ENCODE peak calls at places on chromosome 15, in five cellular contexts. One of them, this sample, is unnamed.
A peak's percentile ranks its signal among the peaks of the same experiment; 100 is the strongest.

GRCh38 chr15:96047255-96047931 is 283.1 kb upstream of the NR2F2 start:
- DNase-seq in transverse colon: no peak
- DNase-seq in ovary: no peak
- DNase-seq in breast epithelium: no peak
- DNase-seq in HepG2: no peak
- DNase-seq in this sample: no peak

GRCh38 chr15:79023918-79024317 is 66.7 kb downstream of the RASGRF1 start:
- DNase-seq in breast epithelium: no peak
- DNase-seq in ovary: no peak
- DNase-seq in HepG2: no peak
- DNase-seq in transverse colon: no peak
- DNase-seq in this sample: no peak

GRCh38 chr15:30929064-30929669 is 25.5 kb downstream of the FAN1 start:
- DNase-seq in ovary: no peak
- DNase-seq in HepG2: no peak
- DNase-seq in breast epithelium: no peak
- DNase-seq in transverse colon: no peak
- DNase-seq in this sample: no peak

GRCh38 chr15:89672221-89673161 is 6.7 kb downstream of the PLIN1 start:
- DNase-seq in breast epithelium: no peak
- DNase-seq in HepG2: no peak
- DNase-seq in ovary: peak; percentile 69
- DNase-seq in transverse colon: no peak
- DNase-seq in this sample: no peak

GRCh38 chr15:96342611-96343528 is 12.4 kb downstream of the NR2F2 start:
- DNase-seq in transverse colon: no peak
- DNase-seq in breast epithelium: no peak
- DNase-seq in ovary: peak; percentile 66
- DNase-seq in HepG2: no peak
- DNase-seq in this sample: no peak

GRCh38 chr15:73584699-73585420 is 48.3 kb downstream of the NPTN start:
- DNase-seq in ovary: no peak
- DNase-seq in HepG2: no peak
- DNase-seq in breast epithelium: no peak
- DNase-seq in transverse colon: no peak
- DNase-seq in this sample: no peak

GRCh38 chr15:73021139-73021621 is 31.1 kb upstream of the NEO1 start:
- DNase-seq in breast epithelium: no peak
- DNase-seq in ovary: no peak
- DNase-seq in HepG2: no peak
- DNase-seq in transverse colon: no peak
- DNase-seq in this sample: no peak

GRCh38 chr15:63015618-63016017 is 26.9 kb upstream of the TPM1 start:
- DNase-seq in transverse colon: no peak
- DNase-seq in HepG2: no peak
- DNase-seq in ovary: no peak
- DNase-seq in breast epithelium: no peak
- DNase-seq in this sample: no peak

GRCh38 chr15:81001180-81002003 is 669 bp downstream of the TLNRD1 start:
- DNase-seq in HepG2: no peak
- DNase-seq in breast epithelium: peak; percentile 58
- DNase-seq in ovary: peak; percentile 52
- DNase-seq in transverse colon: peak; percentile 73
- DNase-seq in this sample: peak; percentile 42

GRCh38 chr15:25094519-25094918 is 139.7 kb downstream of the SNRPN start:
- DNase-seq in ovary: no peak
- DNase-seq in breast epithelium: no peak
- DNase-seq in HepG2: no peak
- DNase-seq in transverse colon: no peak
- DNase-seq in this sample: no peak

GRCh38 chr15:96160800-96161199 is 169.7 kb upstream of the NR2F2 start:
- DNase-seq in transverse colon: no peak
- DNase-seq in breast epithelium: no peak
- DNase-seq in ovary: no peak
- DNase-seq in HepG2: no peak
- DNase-seq in this sample: no peak

GRCh38 chr15:55535436-55535835 is 27.4 kb upstream of the DNAAF4 start:
- DNase-seq in transverse colon: no peak
- DNase-seq in ovary: no peak
- DNase-seq in breast epithelium: no peak
- DNase-seq in HepG2: no peak
- DNase-seq in this sample: no peak

GRCh38 chr15:76286231-76286879 is 24.9 kb downstream of the ETFA start:
- DNase-seq in breast epithelium: no peak
- DNase-seq in HepG2: no peak
- DNase-seq in ovary: no peak
- DNase-seq in transverse colon: no peak
- DNase-seq in this sample: peak; percentile 14

GRCh38 chr15:63374686-63375520 is 6.7 kb downstream of the CA12 start:
- DNase-seq in breast epithelium: no peak
- DNase-seq in HepG2: no peak
- DNase-seq in ovary: no peak
- DNase-seq in transverse colon: no peak
- DNase-seq in this sample: no peak

GRCh38 chr15:31216210-31216911 is 110.3 kb upstream of the KLF13 start:
- DNase-seq in HepG2: peak; percentile 83
- DNase-seq in ovary: peak; percentile 85
- DNase-seq in transverse colon: peak; percentile 96
- DNase-seq in breast epithelium: peak; percentile 81
- DNase-seq in this sample: peak; percentile 78

GRCh38 chr15:34161329-34161953 is 48.5 kb downstream of the KATNBL1 start:
- DNase-seq in breast epithelium: no peak
- DNase-seq in HepG2: no peak
- DNase-seq in transverse colon: no peak
- DNase-seq in ovary: no peak
- DNase-seq in this sample: no peak

GRCh38 chr15:77097921-77098320 is 27.0 kb upstream of the TSPAN3 start:
- DNase-seq in breast epithelium: no peak
- DNase-seq in ovary: no peak
- DNase-seq in transverse colon: no peak
- DNase-seq in HepG2: no peak
- DNase-seq in this sample: no peak

GRCh38 chr15:78308422-78309021 is 9.1 kb upstream of the SKIC8 start:
- DNase-seq in ovary: peak; percentile 35
- DNase-seq in breast epithelium: no peak
- DNase-seq in transverse colon: peak; percentile 81
- DNase-seq in HepG2: peak; percentile 41
- DNase-seq in this sample: peak; percentile 53

GRCh38 chr15:93485922-93486327 is 396.9 kb upstream of the RGMA start:
- DNase-seq in ovary: peak; percentile 48
- DNase-seq in breast epithelium: no peak
- DNase-seq in transverse colon: no peak
- DNase-seq in HepG2: no peak
- DNase-seq in this sample: no peak

GRCh38 chr15:73955326-73955725 is 29.1 kb downstream of the LOXL1 start:
- DNase-seq in breast epithelium: peak; percentile 24
- DNase-seq in transverse colon: no peak
- DNase-seq in HepG2: no peak
- DNase-seq in ovary: no peak
- DNase-seq in this sample: no peak

GRCh38 chr15:94287794-94288246 is 56.5 kb downstream of the MCTP2 start:
- DNase-seq in transverse colon: peak; percentile 43
- DNase-seq in ovary: no peak
- DNase-seq in HepG2: no peak
- DNase-seq in breast epithelium: no peak
- DNase-seq in this sample: no peak

GRCh38 chr15:99390667-99391066 is 139.4 kb downstream of the LRRC28 start:
- DNase-seq in breast epithelium: no peak
- DNase-seq in HepG2: peak; percentile 27
- DNase-seq in transverse colon: no peak
- DNase-seq in ovary: no peak
- DNase-seq in this sample: no peak

GRCh38 chr15:91706366-91707032 is 147.0 kb upstream of the SLCO3A1 start:
- DNase-seq in transverse colon: peak; percentile 79
- DNase-seq in ovary: peak; percentile 76
- DNase-seq in breast epithelium: peak; percentile 68
- DNase-seq in HepG2: peak; percentile 38
- DNase-seq in this sample: no peak

GRCh38 chr15:38070778-38071177 is 136.3 kb downstream of the TMCO5A start:
- DNase-seq in HepG2: no peak
- DNase-seq in ovary: no peak
- DNase-seq in transverse colon: no peak
- DNase-seq in breast epithelium: no peak
- DNase-seq in this sample: no peak

GRCh38 chr15:86629409-86629808 is 549.7 kb downstream of the AGBL1 start:
- DNase-seq in HepG2: no peak
- DNase-seq in breast epithelium: no peak
- DNase-seq in ovary: no peak
- DNase-seq in transverse colon: no peak
- DNase-seq in this sample: no peak

GRCh38 chr15:33846151-33846550 is 122.1 kb upstream of the CHRM5 start:
- DNase-seq in transverse colon: no peak
- DNase-seq in breast epithelium: no peak
- DNase-seq in HepG2: no peak
- DNase-seq in ovary: no peak
- DNase-seq in this sample: no peak

GRCh38 chr15:96338772-96339661 is 8.5 kb downstream of the NR2F2 start:
- DNase-seq in HepG2: peak; percentile 89
- DNase-seq in transverse colon: no peak
- DNase-seq in ovary: no peak
- DNase-seq in breast epithelium: no peak
- DNase-seq in this sample: no peak

GRCh38 chr15:96158938-96159337 is 171.6 kb upstream of the NR2F2 start:
- DNase-seq in transverse colon: no peak
- DNase-seq in ovary: peak; percentile 40
- DNase-seq in breast epithelium: no peak
- DNase-seq in HepG2: peak; percentile 30
- DNase-seq in this sample: no peak

DNA sequence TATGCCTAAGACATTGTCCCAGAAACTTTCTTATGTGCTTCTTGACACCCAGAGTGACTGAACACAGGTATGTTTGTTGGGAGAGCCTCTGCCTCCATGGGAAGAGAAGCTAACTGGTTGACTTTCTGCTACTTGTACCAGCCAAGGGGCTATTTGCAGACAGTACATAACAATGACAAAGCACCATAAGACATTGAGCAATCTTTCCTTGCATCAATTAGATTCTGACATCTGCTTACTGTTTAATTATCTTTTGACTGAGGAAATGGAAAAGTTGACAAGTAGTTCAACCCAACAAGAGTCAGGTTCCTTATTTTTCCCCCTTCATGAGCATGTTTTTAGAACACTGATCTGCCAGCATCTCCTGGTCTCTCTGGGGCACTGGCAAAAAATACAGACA is 157.6 kb downstream of the RPLP1 start:
- DNase-seq in breast epithelium: no peak
- DNase-seq in HepG2: no peak
- DNase-seq in transverse colon: no peak
- DNase-seq in ovary: no peak
- DNase-seq in this sample: no peak
- TF ChIP-seq POLR2A in breast epithelium: no peak
- TF ChIP-seq POLR2A in HepG2: no peak
- TF ChIP-seq POLR2A in transverse colon: no peak
- TF ChIP-seq POLR2A in ovary: no peak
- TF ChIP-seq POLR2A in this sample: no peak

GRCh38 chr15:65791335-65792129 is 561 bp downstream of the DENND4A start:
- DNase-seq in ovary: peak; percentile 82
- DNase-seq in HepG2: peak; percentile 65
- DNase-seq in transverse colon: peak; percentile 67
- DNase-seq in breast epithelium: peak; percentile 67
- DNase-seq in this sample: no peak
- TF ChIP-seq POLR2A in ovary: no peak
- TF ChIP-seq POLR2A in HepG2: no peak
- TF ChIP-seq POLR2A in transverse colon: no peak
- TF ChIP-seq POLR2A in breast epithelium: no peak
- TF ChIP-seq POLR2A in this sample: no peak

GRCh38 chr15:39580117-39580629 is 706 bp upstream of the THBS1 start:
- DNase-seq in ovary: peak; percentile 97
- DNase-seq in breast epithelium: peak; percentile 93
- DNase-seq in transverse colon: peak; percentile 95
- DNase-seq in HepG2: peak; percentile 81
- DNase-seq in this sample: peak; percentile 82

GRCh38 chr15:39582286-39582976 is 1.6 kb downstream of the THBS1 start:
- DNase-seq in ovary: peak; percentile 70
- DNase-seq in HepG2: no peak
- DNase-seq in breast epithelium: no peak
- DNase-seq in transverse colon: peak; percentile 57
- DNase-seq in this sample: no peak

GRCh38 chr15:39579487-39580116 is 1.3 kb upstream of the THBS1 start:
- DNase-seq in HepG2: peak; percentile 88
- DNase-seq in breast epithelium: peak; percentile 66
- DNase-seq in transverse colon: peak; percentile 49
- DNase-seq in ovary: peak; percentile 67
- DNase-seq in this sample: no peak

GRCh38 chr15:39581501-39582285 is 814 bp downstream of the THBS1 start:
- DNase-seq in ovary: peak; percentile 72
- DNase-seq in breast epithelium: peak; percentile 71
- DNase-seq in HepG2: peak; percentile 78
- DNase-seq in transverse colon: peak; percentile 82
- DNase-seq in this sample: peak; percentile 11

DNA sequence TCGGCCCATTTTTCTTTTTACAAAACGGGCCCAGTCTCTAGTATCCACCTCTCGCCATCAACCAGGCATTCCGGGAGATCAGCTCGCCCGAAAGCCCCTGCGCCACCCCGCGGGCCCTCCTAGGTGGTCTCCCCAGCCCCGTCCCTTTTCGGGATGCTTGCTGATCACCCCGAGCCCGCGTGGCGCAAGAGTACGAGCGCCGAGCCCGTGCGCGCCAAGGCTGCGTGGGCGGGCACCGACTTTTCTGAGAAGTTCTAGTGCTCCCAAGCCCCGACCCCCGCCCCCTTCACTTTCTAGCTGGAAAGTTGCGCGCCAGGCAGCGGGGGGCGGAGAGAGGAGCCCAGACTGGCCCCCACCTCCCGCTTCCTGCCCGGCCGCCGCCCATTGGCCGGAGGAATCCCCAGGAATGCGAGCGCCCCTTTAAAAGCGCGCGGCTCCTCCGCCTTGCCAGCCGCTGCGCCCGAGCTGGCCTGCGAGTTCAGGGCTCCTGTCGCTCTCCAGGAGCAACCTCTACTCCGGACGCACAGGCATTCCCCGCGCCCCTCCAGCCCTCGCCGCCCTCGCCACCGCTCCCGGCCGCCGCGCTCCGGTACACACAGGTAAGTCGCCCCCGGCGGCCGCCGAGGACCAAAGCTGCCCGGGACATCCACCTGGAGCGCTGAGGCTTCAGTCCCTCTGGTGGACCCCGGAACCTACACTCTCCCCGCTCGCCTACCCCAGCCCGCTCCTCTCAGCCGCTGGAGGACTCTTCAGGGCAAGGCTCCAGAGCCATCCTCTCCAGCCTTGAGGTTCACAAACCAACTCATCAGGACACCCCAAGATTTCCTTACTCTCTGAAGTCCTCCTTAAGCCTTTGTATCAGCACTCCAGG is at the start of gene THBS1:
- DNase-seq in ovary: peak; percentile 94
- DNase-seq in HepG2: peak; percentile 81
- DNase-seq in transverse colon: peak; percentile 92
- DNase-seq in breast epithelium: peak; percentile 82
- DNase-seq in this sample: peak; percentile 6
- TF ChIP-seq POLR2A in ovary: peak; percentile 93
- TF ChIP-seq POLR2A in HepG2: peak; percentile 96
- TF ChIP-seq POLR2A in transverse colon: peak; percentile 94
- TF ChIP-seq POLR2A in breast epithelium: peak; percentile 88
- TF ChIP-seq POLR2A in this sample: no peak

GRCh38 chr15:66221126-66221525 is 32.4 kb downstream of the MEGF11 start:
- DNase-seq in transverse colon: no peak
- DNase-seq in ovary: no peak
- DNase-seq in breast epithelium: no peak
- DNase-seq in HepG2: no peak
- DNase-seq in this sample: no peak
- TF ChIP-seq POLR2A in transverse colon: no peak
- TF ChIP-seq POLR2A in ovary: no peak
- TF ChIP-seq POLR2A in breast epithelium: no peak
- TF ChIP-seq POLR2A in HepG2: no peak
- TF ChIP-seq POLR2A in this sample: no peak

GRCh38 chr15:100602064-100602821 is at the start of the genes ASB7 and LINS1:
- DNase-seq in ovary: peak; percentile 100
- DNase-seq in transverse colon: peak; percentile 100
- DNase-seq in HepG2: peak; percentile 100
- DNase-seq in breast epithelium: peak; percentile 100
- DNase-seq in this sample: peak; percentile 68
- TF ChIP-seq POLR2A in ovary: no peak
- TF ChIP-seq POLR2A in transverse colon: peak; percentile 24
- TF ChIP-seq POLR2A in HepG2: peak; percentile 84
- TF ChIP-seq POLR2A in breast epithelium: peak; percentile 27
- TF ChIP-seq POLR2A in this sample: peak; percentile 45